ENCODE peak calls at places on chromosome 11, in six cellular contexts. One of them, this sample, is unnamed.

GRCh38 chr11:67289226-67289650 is at the start of gene ANKRD13D:
- DNase-seq in activated CD8-positive, alpha-beta memory T cell treated with anti-CD3 and anti-CD28 coated beads for 4 hours: no peak
- DNase-seq in Daoy: no peak
- DNase-seq in activated T-helper 9 cell treated with anti-CD3 and anti-CD28 coated beads, Interleukin-2, amount 50 U/mL, for 16 hours: no peak
- DNase-seq in Ammon's horn: peak
- DNase-seq in cardiac fibroblast: no peak
- DNase-seq in this sample: no peak

GRCh38 chr11:8389034-8389996 is 125.6 kb upstream of the LMO1 start:
- DNase-seq in Ammon's horn: peak
- DNase-seq in activated CD8-positive, alpha-beta memory T cell treated with anti-CD3 and anti-CD28 coated beads for 4 hours: no peak
- DNase-seq in Daoy: peak
- DNase-seq in cardiac fibroblast: no peak
- DNase-seq in activated T-helper 9 cell treated with anti-CD3 and anti-CD28 coated beads, Interleukin-2, amount 50 U/mL, for 16 hours: no peak
- DNase-seq in this sample: peak

GRCh38 chr11:130218501-130218900 is 58.9 kb downstream of the ST14 start:
- DNase-seq in Daoy: no peak
- DNase-seq in cardiac fibroblast: no peak
- DNase-seq in Ammon's horn: no peak
- DNase-seq in activated T-helper 9 cell treated with anti-CD3 and anti-CD28 coated beads, Interleukin-2, amount 50 U/mL, for 16 hours: no peak
- DNase-seq in activated CD8-positive, alpha-beta memory T cell treated with anti-CD3 and anti-CD28 coated beads for 4 hours: no peak
- DNase-seq in this sample: no peak

GRCh38 chr11:75733346-75734107 is 15.9 kb downstream of the MOGAT2 start:
- DNase-seq in activated CD8-positive, alpha-beta memory T cell treated with anti-CD3 and anti-CD28 coated beads for 4 hours: no peak
- DNase-seq in Ammon's horn: peak
- DNase-seq in Daoy: peak
- DNase-seq in cardiac fibroblast: no peak
- DNase-seq in activated T-helper 9 cell treated with anti-CD3 and anti-CD28 coated beads, Interleukin-2, amount 50 U/mL, for 16 hours: no peak
- DNase-seq in this sample: no peak

GRCh38 chr11:69280451-69280850 is 13.5 kb upstream of the MYEOV start:
- DNase-seq in Daoy: peak
- DNase-seq in cardiac fibroblast: peak
- DNase-seq in activated T-helper 9 cell treated with anti-CD3 and anti-CD28 coated beads, Interleukin-2, amount 50 U/mL, for 16 hours: no peak
- DNase-seq in activated CD8-positive, alpha-beta memory T cell treated with anti-CD3 and anti-CD28 coated beads for 4 hours: no peak
- DNase-seq in Ammon's horn: no peak
- DNase-seq in this sample: no peak

GRCh38 chr11:80109031-80109430 is 668.2 kb upstream of the TENM4 start:
- DNase-seq in cardiac fibroblast: no peak
- DNase-seq in activated T-helper 9 cell treated with anti-CD3 and anti-CD28 coated beads, Interleukin-2, amount 50 U/mL, for 16 hours: no peak
- DNase-seq in Daoy: no peak
- DNase-seq in activated CD8-positive, alpha-beta memory T cell treated with anti-CD3 and anti-CD28 coated beads for 4 hours: no peak
- DNase-seq in Ammon's horn: no peak
- DNase-seq in this sample: no peak

GRCh38 chr11:32312865-32313403 is 122.4 kb downstream of the WT1 start:
- DNase-seq in Daoy: peak
- DNase-seq in activated CD8-positive, alpha-beta memory T cell treated with anti-CD3 and anti-CD28 coated beads for 4 hours: no peak
- DNase-seq in activated T-helper 9 cell treated with anti-CD3 and anti-CD28 coated beads, Interleukin-2, amount 50 U/mL, for 16 hours: no peak
- DNase-seq in cardiac fibroblast: peak
- DNase-seq in Ammon's horn: no peak
- DNase-seq in this sample: peak

GRCh38 chr11:118838905-118839553 is 44.7 kb upstream of the CXCR5 start:
- DNase-seq in activated CD8-positive, alpha-beta memory T cell treated with anti-CD3 and anti-CD28 coated beads for 4 hours: no peak
- DNase-seq in Ammon's horn: peak
- DNase-seq in activated T-helper 9 cell treated with anti-CD3 and anti-CD28 coated beads, Interleukin-2, amount 50 U/mL, for 16 hours: no peak
- DNase-seq in cardiac fibroblast: no peak
- DNase-seq in Daoy: no peak
- DNase-seq in this sample: no peak

GRCh38 chr11:235998-236773 is at the start of gene SIRT3:
- DNase-seq in cardiac fibroblast: peak
- DNase-seq in activated T-helper 9 cell treated with anti-CD3 and anti-CD28 coated beads, Interleukin-2, amount 50 U/mL, for 16 hours: peak
- DNase-seq in Ammon's horn: peak
- DNase-seq in Daoy: peak
- DNase-seq in activated CD8-positive, alpha-beta memory T cell treated with anti-CD3 and anti-CD28 coated beads for 4 hours: peak
- DNase-seq in this sample: peak

GRCh38 chr11:122367809-122368231 is 251.8 kb upstream of the BLID start:
- DNase-seq in activated CD8-positive, alpha-beta memory T cell treated with anti-CD3 and anti-CD28 coated beads for 4 hours: no peak
- DNase-seq in activated T-helper 9 cell treated with anti-CD3 and anti-CD28 coated beads, Interleukin-2, amount 50 U/mL, for 16 hours: no peak
- DNase-seq in Daoy: peak
- DNase-seq in Ammon's horn: peak
- DNase-seq in cardiac fibroblast: peak
- DNase-seq in this sample: no peak

This sample was measured in ecto neural progenitor cell.